ENCODE peak calls at places on chromosomes 13 and 19, in nine cellular contexts. T is esophagus squamous epithelium, X is lung, F is heart right ventricle, B is GM23338, R is IMR-90, O is AG04450, H is Karpas-422, C is ascending aorta. N is an unnamed sample. For H3K27me3, the result is how much of the 10 kb centered on the place peaks cover.

GRCh38 chr13:101116381-101116780 is 299.9 kb downstream of the NALCN start:
- DNase-seq in B (peak), T (no peak), X (no peak), H (no peak), C (no peak), F (no peak), R (no peak), O (no peak), N (no peak)

GRCh38 chr13:114225610-114226009 is 9.1 kb upstream of the CDC16 start:
- DNase-seq in B (no peak), T (no peak), H (no peak), O (no peak), C (no peak), R (no peak), F (no peak), X (no peak), N (no peak)

GRCh38 chr19:31096047-31096446 is 253.2 kb downstream of the TSHZ3 start:
- DNase-seq in F (no peak), X (no peak), R (no peak), O (no peak), C (no peak), H (no peak), B (peak), T (no peak), N (no peak)

GRCh38 chr13:44365008-44365407 is 8.6 kb upstream of the SERP2 start:
- DNase-seq in F (no peak), B (no peak), T (no peak), X (no peak), C (no peak), H (no peak), O (peak), R (peak), N (no peak)

GRCh38 chr19:40419066-40419612 is 6.0 kb upstream of the PRX start:
- DNase-seq in T (no peak), B (no peak), H (no peak), O (no peak), F (no peak), R (no peak), C (no peak), X (no peak), N (no peak)

GRCh38 chr19:7887408-7888144 is 734 bp upstream of the LRRC8E start:
- DNase-seq in B (peak), T (no peak), C (no peak), O (no peak), X (no peak), H (no peak), R (no peak), F (no peak), N (no peak)

GRCh38 chr19:1587872-1588271 is 4.8 kb downstream of the MBD3 start:
- DNase-seq in O (no peak), B (no peak), H (no peak), T (no peak), X (no peak), C (no peak), R (no peak), F (no peak), N (no peak)

GRCh38 chr13:70809588-70809987 is 701.3 kb upstream of the KLHL1 start:
- DNase-seq in T (no peak), B (peak), C (no peak), O (no peak), H (no peak), F (no peak), X (no peak), R (no peak), N (no peak)

GRCh38 chr19:49497047-49497789 is 984 bp downstream of the RPS11 start:
- DNase-seq in O (no peak), R (peak), H (peak), C (no peak), X (peak), B (peak), T (no peak), F (peak), N (peak)

GRCh38 chr13:29594310-29594709 is 1.2 kb downstream of the SLC7A1 start:
- DNase-seq in O (peak), C (no peak), B (peak), F (no peak), R (peak), T (no peak), X (no peak), H (peak), N (peak)

GRCh38 chr19:28404462-28404861 is 808.5 kb downstream of the UQCRFS1 start:
- DNase-seq in T (no peak), B (no peak), C (no peak), R (no peak), F (no peak), H (no peak), X (no peak), O (no peak), N (no peak)

GRCh38 chr13:19864339-19865309 is 1.2 kb upstream of the ZMYM5 start:
- DNase-seq in X (peak), T (peak), R (peak), B (peak), O (no peak), F (peak), H (peak), C (no peak), N (peak)

GRCh38 chr13:107461751-107462150 is 753.6 kb downstream of the LIG4 start:
- DNase-seq in C (no peak), X (no peak), F (no peak), R (peak), O (no peak), B (no peak), H (no peak), T (no peak), N (no peak)

GRCh38 chr13:99265162-99265822 is 7.1 kb upstream of the GPR18 start:
- DNase-seq in X (no peak), H (peak), B (no peak), R (no peak), T (no peak), F (no peak), C (no peak), O (no peak), N (no peak)

GRCh38 chr13:48291730-48292129 is 11.8 kb upstream of the RB1 start:
- DNase-seq in O (no peak), T (no peak), B (no peak), C (no peak), H (no peak), F (no peak), X (no peak), R (no peak), N (no peak)

GRCh38 chr19:38990949-38991697 is 15.6 kb upstream of the FBXO17 start:
- DNase-seq in O (no peak), H (no peak), B (no peak), C (no peak), X (no peak), F (no peak), R (no peak), T (no peak), N (no peak)

GRCh38 chr19:46181386-46181774 is 33.3 kb downstream of the IGFL2 start:
- DNase-seq in C (no peak), X (no peak), T (no peak), R (peak), O (no peak), F (no peak), B (no peak), H (no peak), N (no peak)

GRCh38 chr19:13190781-13191540 is 40.8 kb downstream of the IER2 start:
- DNase-seq in X (no peak), O (no peak), T (no peak), H (no peak), R (no peak), B (no peak), C (no peak), F (no peak), N (peak)

GRCh38 chr13:95494082-95494681 is 58.3 kb upstream of the CLDN10 start:
- DNase-seq in B (peak), O (peak), H (peak), T (no peak), R (peak), X (no peak), C (no peak), F (peak), N (peak)

GRCh38 chr19:41882568-41883462 is at the start of gene ARHGEF1:
- DNase-seq in B (peak), T (no peak), H (peak), F (peak), X (peak), O (no peak), R (no peak), C (no peak), N (peak)

GRCh38 chr19:29771708-29772415 is 39.9 kb upstream of the CCNE1 start:
- DNase-seq in X (no peak), R (peak), F (peak), H (peak), C (no peak), B (peak), O (peak), T (no peak), N (peak)

GRCh38 chr19:46955114-46955812 is 64.4 kb upstream of the NPAS1 start:
- DNase-seq in H (no peak), T (no peak), O (no peak), F (no peak), R (peak), B (no peak), X (no peak), C (no peak), N (no peak)

GRCh38 chr19:43439183-43440063 is 24.7 kb downstream of the TEX101 start:
- DNase-seq in H (no peak), F (peak), X (no peak), B (no peak), T (no peak), R (no peak), O (no peak), C (no peak), N (no peak)

GRCh38 chr19:54434112-54434861 is 14.7 kb upstream of the LENG8 start:
- DNase-seq in H (no peak), F (peak), C (no peak), R (no peak), T (no peak), O (no peak), B (peak), X (no peak), N (no peak)

GRCh38 chr19:5237190-5237780 is 103.3 kb downstream of the PTPRS start:
- DNase-seq in H (no peak), C (no peak), O (no peak), F (no peak), X (no peak), B (no peak), R (no peak), T (no peak), N (no peak)
- H3K27me3 ChIP-seq in H (under half), C (under half), O (under half), F (under half), X (under half), B (under half), R (under half), T (under half), N (under half)

GRCh38 chr13:33634526-33635111 is 183.3 kb upstream of the RFC3 start:
- DNase-seq in X (no peak), H (no peak), O (no peak), F (no peak), T (no peak), C (no peak), B (peak), R (no peak), N (no peak)
- H3K4me3 ChIP-seq in X (no peak), H (no peak), O (no peak), F (peak), T (no peak), C (no peak), B (no peak), R (no peak), N (no peak)

GRCh38 chr19:48319647-48320537 is 5.5 kb upstream of the EMP3 start:
- DNase-seq in B (peak), T (no peak), C (no peak), O (no peak), H (peak), F (peak), R (peak), X (peak), N (peak)

GRCh38 chr19:48315712-48316111 is 9.6 kb upstream of the EMP3 start:
- DNase-seq in X (no peak), O (no peak), R (no peak), B (no peak), F (no peak), H (no peak), C (no peak), T (no peak), N (no peak)

GRCh38 chr19:48321372-48321621 is 4.1 kb upstream of the EMP3 start:
- DNase-seq in H (peak), F (peak), C (peak), O (no peak), B (peak), R (peak), T (peak), X (peak), N (peak)

GRCh38 chr19:48321622-48322591 is 3.4 kb upstream of the EMP3 start:
- DNase-seq in O (peak), C (peak), X (peak), T (peak), R (peak), F (peak), B (peak), H (peak), N (peak)

DNA sequence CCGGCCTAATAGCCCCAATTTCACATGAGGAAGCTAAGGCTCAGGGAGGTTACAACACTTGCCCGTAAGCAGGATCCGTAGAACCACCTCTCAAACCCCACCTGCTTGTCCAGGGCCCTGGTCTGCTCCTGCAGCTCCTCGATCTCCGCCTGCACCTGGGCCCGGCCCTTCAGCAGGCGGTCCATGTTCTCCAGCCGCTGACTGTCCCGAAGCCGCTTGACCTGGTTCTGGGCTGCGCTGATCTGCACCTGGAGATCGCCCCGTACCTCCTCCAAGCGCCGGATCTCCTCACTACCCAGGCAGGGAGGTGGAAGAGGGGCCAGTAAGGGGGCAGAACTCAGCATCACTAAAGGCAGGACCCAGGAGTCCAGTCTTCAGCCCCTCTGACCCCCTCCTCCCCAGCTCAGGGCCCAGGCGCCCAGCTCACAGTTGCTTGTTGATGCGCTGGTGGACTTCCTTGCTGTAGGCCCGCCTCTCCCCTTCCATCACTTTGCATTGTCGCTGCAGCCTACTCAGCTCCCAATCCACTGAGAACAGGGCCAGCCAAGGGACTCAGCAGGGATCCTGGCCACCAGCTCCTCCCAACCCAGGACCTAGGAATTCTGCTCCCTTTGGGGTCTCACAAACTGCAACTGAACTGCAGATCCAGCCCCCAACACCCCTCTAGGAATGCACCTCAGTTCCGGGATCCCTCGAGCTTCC is 6.9 kb upstream of the EMP3 start:
- DNase-seq in T (no peak), X (no peak), H (no peak), R (no peak), F (no peak), O (no peak), C (no peak), B (no peak), N (no peak)
- H3K27me3 ChIP-seq in T (under half), X (under half), H (under half), R (under half), F (under half), O (under half), C (under half), B (under half), N (under half)

GRCh38 chr19:18397242-18398202 is at the start of gene LRRC25:
- DNase-seq in X (peak), O (no peak), B (peak), C (no peak), T (no peak), F (no peak), R (no peak), H (peak), N (no peak)
- H3K4me3 ChIP-seq in X (no peak), O (no peak), B (peak), C (peak), T (peak), F (peak), R (no peak), H (no peak), N (peak)